ENCODE peak calls at places on chromosomes 1 and 21, in seven cellular contexts. One of them, this sample, is unnamed.
A peak's percentile ranks its signal among the peaks of the same experiment; 100 is the strongest.

GRCh38 chr21:33238146-33238545 is 8.4 kb downstream of the IFNAR2 start:
- DNase-seq in upper lobe of left lung: no peak
- DNase-seq in HL-60: no peak
- DNase-seq in transverse colon: no peak
- DNase-seq in Panc1: no peak
- DNase-seq in breast epithelium: no peak
- DNase-seq in SK-N-SH: no peak
- DNase-seq in this sample: no peak

GRCh38 chr1:171286032-171286705 is 27.8 kb upstream of the FMO4 start:
- DNase-seq in upper lobe of left lung: no peak
- DNase-seq in HL-60: peak; percentile 38
- DNase-seq in transverse colon: no peak
- DNase-seq in Panc1: no peak
- DNase-seq in breast epithelium: no peak
- DNase-seq in SK-N-SH: no peak
- DNase-seq in this sample: no peak

GRCh38 chr1:28173151-28173979 is 3.1 kb downstream of the PTAFR start:
- DNase-seq in upper lobe of left lung: peak; percentile 39
- DNase-seq in HL-60: no peak
- DNase-seq in transverse colon: no peak
- DNase-seq in Panc1: no peak
- DNase-seq in breast epithelium: no peak
- DNase-seq in SK-N-SH: no peak
- DNase-seq in this sample: no peak

GRCh38 chr1:42646056-42646455 is 12.2 kb upstream of the PPIH start:
- DNase-seq in upper lobe of left lung: no peak
- DNase-seq in HL-60: peak; percentile 14
- DNase-seq in transverse colon: no peak
- DNase-seq in Panc1: no peak
- DNase-seq in breast epithelium: no peak
- DNase-seq in SK-N-SH: no peak
- DNase-seq in this sample: no peak

GRCh38 chr1:39034114-39034654 is 8.0 kb downstream of the NDUFS5 start:
- DNase-seq in upper lobe of left lung: no peak
- DNase-seq in HL-60: no peak
- DNase-seq in transverse colon: no peak
- DNase-seq in Panc1: no peak
- DNase-seq in breast epithelium: no peak
- DNase-seq in SK-N-SH: no peak
- DNase-seq in this sample: no peak

GRCh38 chr1:205319081-205320018 is 2.2 kb downstream of the NUAK2 start:
- DNase-seq in upper lobe of left lung: peak; percentile 78
- DNase-seq in HL-60: peak; percentile 69
- DNase-seq in transverse colon: peak; percentile 87
- DNase-seq in Panc1: no peak
- DNase-seq in breast epithelium: peak; percentile 73
- DNase-seq in SK-N-SH: no peak
- DNase-seq in this sample: no peak

GRCh38 chr1:67338642-67339041 is 31.0 kb downstream of the IL12RB2 start:
- DNase-seq in upper lobe of left lung: no peak
- DNase-seq in HL-60: no peak
- DNase-seq in transverse colon: no peak
- DNase-seq in Panc1: no peak
- DNase-seq in breast epithelium: no peak
- DNase-seq in SK-N-SH: no peak
- DNase-seq in this sample: no peak

GRCh38 chr1:15974855-15975254 is 1.0 kb downstream of the ZBTB17 start:
- DNase-seq in upper lobe of left lung: no peak
- DNase-seq in HL-60: no peak
- DNase-seq in transverse colon: no peak
- DNase-seq in Panc1: no peak
- DNase-seq in breast epithelium: no peak
- DNase-seq in SK-N-SH: no peak
- DNase-seq in this sample: no peak

GRCh38 chr21:42466700-42467612 is 29.1 kb downstream of the RSPH1 start:
- DNase-seq in upper lobe of left lung: peak; percentile 22
- DNase-seq in HL-60: peak; percentile 67
- DNase-seq in transverse colon: peak; percentile 41
- DNase-seq in Panc1: no peak
- DNase-seq in breast epithelium: peak; percentile 37
- DNase-seq in SK-N-SH: no peak
- DNase-seq in this sample: no peak

GRCh38 chr1:232585486-232585885 is 44.4 kb downstream of the SIPA1L2 start:
- DNase-seq in upper lobe of left lung: no peak
- DNase-seq in HL-60: no peak
- DNase-seq in transverse colon: no peak
- DNase-seq in Panc1: no peak
- DNase-seq in breast epithelium: no peak
- DNase-seq in SK-N-SH: no peak
- DNase-seq in this sample: no peak

GRCh38 chr1:182631954-182632353 is 27.8 kb upstream of the RGS16 start:
- DNase-seq in upper lobe of left lung: no peak
- DNase-seq in HL-60: no peak
- DNase-seq in transverse colon: no peak
- DNase-seq in Panc1: no peak
- DNase-seq in breast epithelium: no peak
- DNase-seq in SK-N-SH: no peak
- DNase-seq in this sample: no peak

GRCh38 chr1:110548381-110548780 is 29.4 kb upstream of the KCNA10 start:
- DNase-seq in upper lobe of left lung: no peak
- DNase-seq in HL-60: peak; percentile 18
- DNase-seq in transverse colon: no peak
- DNase-seq in Panc1: peak; percentile 13
- DNase-seq in breast epithelium: no peak
- DNase-seq in SK-N-SH: peak; percentile 51
- DNase-seq in this sample: no peak

GRCh38 chr1:211487672-211488208 is 4.2 kb downstream of the RD3 start:
- DNase-seq in upper lobe of left lung: peak; percentile 10
- DNase-seq in HL-60: no peak
- DNase-seq in transverse colon: peak; percentile 24
- DNase-seq in Panc1: no peak
- DNase-seq in breast epithelium: no peak
- DNase-seq in SK-N-SH: no peak
- DNase-seq in this sample: no peak

GRCh38 chr1:14439015-14439414 is 159.5 kb upstream of the KAZN start:
- DNase-seq in upper lobe of left lung: no peak
- DNase-seq in HL-60: no peak
- DNase-seq in transverse colon: no peak
- DNase-seq in Panc1: no peak
- DNase-seq in breast epithelium: no peak
- DNase-seq in SK-N-SH: no peak
- DNase-seq in this sample: no peak

GRCh38 chr1:229597877-229598276 is 28.0 kb downstream of the TAF5L start:
- DNase-seq in upper lobe of left lung: no peak
- DNase-seq in HL-60: no peak
- DNase-seq in transverse colon: no peak
- DNase-seq in Panc1: no peak
- DNase-seq in breast epithelium: no peak
- DNase-seq in SK-N-SH: no peak
- DNase-seq in this sample: no peak

GRCh38 chr1:178300350-178300699 is 196.4 kb downstream of the CLEC20A start:
- DNase-seq in upper lobe of left lung: no peak
- DNase-seq in HL-60: no peak
- DNase-seq in transverse colon: no peak
- DNase-seq in Panc1: no peak
- DNase-seq in breast epithelium: no peak
- DNase-seq in SK-N-SH: no peak
- DNase-seq in this sample: no peak

GRCh38 chr1:3334366-3334765 is 120.1 kb upstream of the ARHGEF16 start:
- DNase-seq in upper lobe of left lung: no peak
- DNase-seq in HL-60: no peak
- DNase-seq in transverse colon: no peak
- DNase-seq in Panc1: no peak
- DNase-seq in breast epithelium: no peak
- DNase-seq in SK-N-SH: no peak
- DNase-seq in this sample: no peak

GRCh38 chr1:55214903-55215193 is 316 bp downstream of the USP24 start:
- DNase-seq in upper lobe of left lung: peak; percentile 33
- DNase-seq in HL-60: peak; percentile 24
- DNase-seq in transverse colon: peak; percentile 19
- DNase-seq in Panc1: no peak
- DNase-seq in breast epithelium: no peak
- DNase-seq in SK-N-SH: peak; percentile 85
- DNase-seq in this sample: no peak

GRCh38 chr1:247822060-247822459 is 1.9 kb downstream of the OR14A16 start:
- DNase-seq in upper lobe of left lung: no peak
- DNase-seq in HL-60: no peak
- DNase-seq in transverse colon: no peak
- DNase-seq in Panc1: no peak
- DNase-seq in breast epithelium: no peak
- DNase-seq in SK-N-SH: no peak
- DNase-seq in this sample: no peak

GRCh38 chr1:216531308-216532239 is 108.3 kb upstream of the USH2A start:
- DNase-seq in upper lobe of left lung: no peak
- DNase-seq in HL-60: no peak
- DNase-seq in transverse colon: no peak
- DNase-seq in Panc1: no peak
- DNase-seq in breast epithelium: no peak
- DNase-seq in SK-N-SH: no peak
- DNase-seq in this sample: no peak
- H3K4me3 ChIP-seq in upper lobe of left lung: peak overlapping the region; percentile 48
- H3K4me3 ChIP-seq in HL-60: no peak overlapping the region
- H3K4me3 ChIP-seq in transverse colon: peak overlapping the region; percentile 26
- H3K4me3 ChIP-seq in Panc1: peak overlapping the region; percentile 46
- H3K4me3 ChIP-seq in breast epithelium: peak overlapping the region; percentile 61
- H3K4me3 ChIP-seq in SK-N-SH: peak overlapping the region; percentile 50
- H3K4me3 ChIP-seq in this sample: peak overlapping the region; percentile 43

DNA sequence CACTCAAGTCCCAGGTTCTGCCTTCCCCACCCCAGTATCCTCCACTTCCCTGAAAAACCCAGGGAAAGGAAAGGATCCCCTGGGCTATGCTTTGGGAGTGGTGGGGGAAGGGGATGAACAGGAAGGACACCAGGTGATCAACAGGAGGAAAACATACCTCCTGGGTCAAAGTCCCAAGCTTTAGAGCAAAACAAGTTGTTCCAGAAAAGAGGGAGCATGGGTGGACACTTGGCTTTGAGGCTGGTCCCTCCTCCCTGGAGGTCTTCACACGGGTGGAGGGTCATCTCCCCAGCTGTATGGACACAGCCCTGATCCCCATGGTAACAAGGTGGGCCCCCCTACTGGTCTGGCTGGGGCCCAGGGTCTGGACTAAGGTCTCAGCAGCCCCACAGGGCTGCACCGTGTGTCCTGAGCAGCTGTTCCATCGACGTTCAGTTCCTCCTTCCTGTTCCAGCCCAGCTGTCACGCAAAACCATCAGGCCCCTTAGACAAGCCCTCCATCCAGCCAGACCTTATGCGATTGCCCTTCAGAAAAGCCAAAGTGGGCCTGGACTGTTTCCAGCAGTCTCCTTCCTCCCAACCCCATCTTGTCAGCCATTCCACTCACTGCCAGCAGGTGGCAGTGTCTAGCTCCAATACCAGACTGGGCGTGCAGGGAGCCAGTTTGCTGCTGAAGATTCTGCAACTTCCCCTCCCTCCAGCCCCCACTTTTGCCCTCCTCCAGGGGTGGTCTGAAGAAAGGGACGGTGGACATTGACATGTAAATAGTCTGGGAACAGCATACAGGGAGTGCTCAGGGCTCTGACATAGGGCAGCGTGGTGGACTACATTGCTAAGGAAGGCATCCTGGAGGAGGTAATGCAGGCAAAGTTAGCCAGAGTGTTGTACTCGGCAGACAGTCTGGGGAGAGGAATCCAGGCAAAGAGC is 2.9 kb upstream of the PDZK1IP1 start:
- DNase-seq in upper lobe of left lung: peak; percentile 78
- DNase-seq in HL-60: peak; percentile 63
- DNase-seq in transverse colon: peak; percentile 82
- DNase-seq in Panc1: peak; percentile 53
- DNase-seq in breast epithelium: peak; percentile 70
- DNase-seq in SK-N-SH: peak; percentile 78
- DNase-seq in this sample: no peak
- TF ChIP-seq POLR2AphosphoS5 in upper lobe of left lung: no peak
- TF ChIP-seq POLR2AphosphoS5 in HL-60: no peak
- TF ChIP-seq POLR2AphosphoS5 in transverse colon: peak; percentile 51
- TF ChIP-seq POLR2AphosphoS5 in Panc1: no peak
- TF ChIP-seq POLR2AphosphoS5 in breast epithelium: no peak
- TF ChIP-seq POLR2AphosphoS5 in SK-N-SH: no peak
- TF ChIP-seq POLR2AphosphoS5 in this sample: no peak

GRCh38 chr1:96360036-96360795 is 361.4 kb upstream of the PTBP2 start:
- DNase-seq in upper lobe of left lung: no peak
- DNase-seq in HL-60: no peak
- DNase-seq in transverse colon: no peak
- DNase-seq in Panc1: no peak
- DNase-seq in breast epithelium: no peak
- DNase-seq in SK-N-SH: no peak
- DNase-seq in this sample: no peak

GRCh38 chr1:96361251-96361856 is 360.2 kb upstream of the PTBP2 start:
- DNase-seq in upper lobe of left lung: no peak
- DNase-seq in HL-60: no peak
- DNase-seq in transverse colon: no peak
- DNase-seq in Panc1: no peak
- DNase-seq in breast epithelium: no peak
- DNase-seq in SK-N-SH: no peak
- DNase-seq in this sample: no peak

GRCh38 chr1:96364576-96364975 is 357.0 kb upstream of the PTBP2 start:
- DNase-seq in upper lobe of left lung: no peak
- DNase-seq in HL-60: no peak
- DNase-seq in transverse colon: no peak
- DNase-seq in Panc1: no peak
- DNase-seq in breast epithelium: no peak
- DNase-seq in SK-N-SH: no peak
- DNase-seq in this sample: no peak

GRCh38 chr1:96362623-96363022 is 359.0 kb upstream of the PTBP2 start:
- DNase-seq in upper lobe of left lung: no peak
- DNase-seq in HL-60: peak; percentile 62
- DNase-seq in transverse colon: no peak
- DNase-seq in Panc1: peak; percentile 93
- DNase-seq in breast epithelium: no peak
- DNase-seq in SK-N-SH: no peak
- DNase-seq in this sample: no peak

GRCh38 chr1:96361961-96362360 is 359.6 kb upstream of the PTBP2 start:
- DNase-seq in upper lobe of left lung: no peak
- DNase-seq in HL-60: peak; percentile 5
- DNase-seq in transverse colon: no peak
- DNase-seq in Panc1: no peak
- DNase-seq in breast epithelium: no peak
- DNase-seq in SK-N-SH: no peak
- DNase-seq in this sample: no peak
- H3K4me3 ChIP-seq in upper lobe of left lung: no peak overlapping the region
- H3K4me3 ChIP-seq in HL-60: no peak overlapping the region
- H3K4me3 ChIP-seq in transverse colon: no peak overlapping the region
- H3K4me3 ChIP-seq in Panc1: no peak overlapping the region
- H3K4me3 ChIP-seq in breast epithelium: no peak overlapping the region
- H3K4me3 ChIP-seq in SK-N-SH: no peak overlapping the region
- H3K4me3 ChIP-seq in this sample: no peak overlapping the region

DNA sequence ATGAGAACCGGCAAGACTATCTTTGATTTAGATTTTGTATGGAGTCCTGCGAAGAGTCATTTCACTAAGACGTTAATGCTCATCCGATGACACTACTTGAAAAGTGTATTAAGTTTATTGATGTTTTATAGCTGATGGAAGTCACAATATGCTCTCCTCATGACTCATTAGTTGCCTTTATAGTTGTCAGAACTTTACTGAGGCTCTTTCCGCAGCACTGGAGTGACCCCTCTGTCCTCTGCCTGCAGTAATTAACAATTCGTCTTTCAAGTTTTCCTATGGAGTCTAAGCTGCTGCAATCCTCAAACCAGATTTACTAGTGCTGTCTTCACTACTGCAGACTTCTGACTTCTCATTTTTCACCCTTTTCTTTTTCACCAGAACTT is 853 bp downstream of the USP16 start:
- DNase-seq in upper lobe of left lung: no peak
- DNase-seq in HL-60: no peak
- DNase-seq in transverse colon: no peak
- DNase-seq in Panc1: no peak
- DNase-seq in breast epithelium: no peak
- DNase-seq in SK-N-SH: no peak
- DNase-seq in this sample: no peak
- TF ChIP-seq POLR2AphosphoS5 in upper lobe of left lung: no peak
- TF ChIP-seq POLR2AphosphoS5 in HL-60: no peak
- TF ChIP-seq POLR2AphosphoS5 in transverse colon: no peak
- TF ChIP-seq POLR2AphosphoS5 in Panc1: no peak
- TF ChIP-seq POLR2AphosphoS5 in breast epithelium: no peak
- TF ChIP-seq POLR2AphosphoS5 in SK-N-SH: no peak
- TF ChIP-seq POLR2AphosphoS5 in this sample: no peak

This sample was measured in vagina.